ENCODE peak calls at places on chromosomes 3 and 15, in six cellular contexts. B, Q, Y, A, P and F are unnamed samples.
A peak's percentile ranks its signal among the peaks of the same experiment; 100 is the strongest.

GRCh38 chr3:141231923-141232861 is 567 bp downstream of the PXYLP1 start:
- DNase-seq in Q (peak; percentile 42), A (peak; percentile 64), P (no peak), Y (peak; percentile 15), B (peak; percentile 47), F (peak; percentile 76)

GRCh38 chr3:51311055-51311454 is 74.0 kb upstream of the MANF start:
- DNase-seq in B (peak; percentile 28), Q (peak; percentile 50), P (no peak), Y (no peak), A (no peak), F (no peak)

GRCh38 chr3:8441969-8442559 is 59.6 kb upstream of the LMCD1 start:
- DNase-seq in Y (no peak), P (no peak), Q (peak; percentile 66), B (peak; percentile 61), A (no peak), F (no peak)

GRCh38 chr3:24963762-24964625 is 464.1 kb upstream of the RARB start:
- DNase-seq in Q (no peak), P (no peak), B (peak; percentile 7), A (no peak), Y (no peak), F (no peak)

GRCh38 chr15:78930577-78931388 is 14.1 kb downstream of the CTSH start:
- DNase-seq in P (no peak), A (no peak), Q (no peak), Y (no peak), B (no peak), F (peak; percentile 86)

GRCh38 chr3:47394867-47395266 is 14.0 kb downstream of the PTPN23 start:
- DNase-seq in Y (no peak), A (no peak), B (peak; percentile 79), Q (no peak), P (no peak), F (no peak)

GRCh38 chr15:53759333-53759975 is at the start of gene WDR72:
- DNase-seq in B (no peak), P (no peak), Y (no peak), Q (peak; percentile 10), A (no peak), F (no peak)

GRCh38 chr3:175121225-175121624 is 262.1 kb downstream of the NAALADL2 start:
- DNase-seq in P (no peak), B (no peak), Y (no peak), Q (no peak), A (no peak), F (no peak)

GRCh38 chr3:144073698-144074097 is 102.1 kb downstream of the DIPK2A start:
- DNase-seq in B (no peak), P (no peak), Y (no peak), Q (no peak), A (no peak), F (no peak)

GRCh38 chr3:171908731-171909130 is 65.6 kb downstream of the TMEM212 start:
- DNase-seq in B (no peak), Y (no peak), P (no peak), A (no peak), Q (no peak), F (no peak)

GRCh38 chr3:193971268-193971751 is 164.6 kb upstream of the HES1 start:
- DNase-seq in B (no peak), Y (no peak), P (no peak), Q (peak; percentile 67), A (no peak), F (no peak)

GRCh38 chr3:19994796-19995195 is 17.3 kb downstream of the PP2D1 start:
- DNase-seq in B (no peak), Y (no peak), P (no peak), A (no peak), Q (no peak), F (no peak)

GRCh38 chr3:141401584-141402475 is 33.5 kb downstream of the ZBTB38 start:
- DNase-seq in A (peak; percentile 77), Q (peak; percentile 86), P (peak; percentile 20), Y (peak; percentile 26), B (peak; percentile 35), F (no peak)

GRCh38 chr3:47601310-47601709 is 22.6 kb upstream of the CSPG5 start:
- DNase-seq in Q (no peak), Y (no peak), B (no peak), A (no peak), P (no peak), F (no peak)

GRCh38 chr3:169812124-169812843 is 386 bp upstream of the LRRIQ4 start:
- DNase-seq in P (peak; percentile 27), Q (peak; percentile 82), B (peak; percentile 7), A (peak; percentile 88), Y (peak; percentile 10), F (peak; percentile 82)

GRCh38 chr3:14456794-14457193 is 54.4 kb downstream of the SLC6A6 start:
- DNase-seq in A (no peak), B (no peak), Y (no peak), Q (no peak), P (no peak), F (no peak)

GRCh38 chr15:52709172-52709979 is 30.2 kb upstream of the ATOSA start:
- DNase-seq in Q (peak; percentile 29), A (no peak), P (no peak), B (no peak), Y (no peak), F (no peak)

GRCh38 chr3:42539871-42540714 is 37.6 kb downstream of the VIPR1 start:
- DNase-seq in Y (peak; percentile 67), P (peak; percentile 38), A (no peak), B (peak; percentile 40), Q (peak; percentile 85), F (peak; percentile 61)

GRCh38 chr3:43774799-43775198 is 84.1 kb downstream of the ABHD5 start:
- DNase-seq in P (no peak), B (no peak), Y (no peak), A (no peak), Q (no peak), F (no peak)

GRCh38 chr3:136893848-136894443 is 31.9 kb downstream of the NCK1 start:
- DNase-seq in P (no peak), Y (no peak), B (peak; percentile 19), A (no peak), Q (no peak), F (no peak)

GRCh38 chr3:72258786-72259185 is 473.8 kb upstream of the PROK2 start:
- DNase-seq in B (no peak), P (no peak), Q (no peak), Y (no peak), A (peak; percentile 56), F (no peak)

GRCh38 chr15:84572231-84572630 is 28.6 kb upstream of the ZSCAN2 start:
- DNase-seq in Y (no peak), P (no peak), B (no peak), A (no peak), Q (no peak), F (no peak)

GRCh38 chr3:35849963-35850362 is 210.6 kb downstream of the ARPP21 start:
- DNase-seq in Q (no peak), P (no peak), A (no peak), B (no peak), Y (no peak), F (no peak)

GRCh38 chr15:62559049-62559733 is 394.1 kb upstream of the C2CD4B start:
- DNase-seq in A (peak; percentile 54), B (no peak), Q (no peak), Y (no peak), P (no peak), F (no peak)

GRCh38 chr3:151460240-151460639 is 621 bp downstream of the IGSF10 start:
- DNase-seq in Y (no peak), P (no peak), A (no peak), Q (no peak), B (no peak), F (no peak)

GRCh38 chr15:35206060-35206675 is 121.1 kb upstream of the NANOGP8 start:
- DNase-seq in Y (no peak), B (peak; percentile 24), P (no peak), Q (peak; percentile 12), A (no peak), F (no peak)

GRCh38 chr3:194058189-194058571 is 77.8 kb upstream of the HES1 start:
- DNase-seq in B (no peak), Q (peak; percentile 63), Y (no peak), P (no peak), A (peak; percentile 76), F (peak; percentile 76)

GRCh38 chr3:187669675-187670504 is at the start of gene SST:
- DNase-seq in Q (no peak), A (peak; percentile 46), Y (no peak), P (no peak), B (no peak), F (no peak)

GRCh38 chr15:79673416-79674123 is 223.2 kb downstream of the MTHFS start:
- DNase-seq in Y (no peak), Q (peak; percentile 50), P (no peak), A (no peak), B (peak; percentile 25), F (no peak)

GRCh38 chr15:74383695-74384565 is 16.5 kb upstream of the CYP11A1 start:
- DNase-seq in Y (no peak), Q (peak; percentile 85), A (no peak), P (peak; percentile 38), B (no peak), F (no peak)

GRCh38 chr3:189233225-189233858 is 61.6 kb downstream of the TPRG1 start:
- DNase-seq in Q (peak; percentile 6), P (no peak), A (peak; percentile 48), B (peak; percentile 92), Y (no peak), F (no peak)

GRCh38 chr3:24343084-24343783 is 151.4 kb downstream of the THRB start:
- DNase-seq in Q (no peak), A (no peak), Y (no peak), P (no peak), B (no peak), F (no peak)